ENCODE peak calls at places on chromosomes 2 and 18, in five cellular contexts. K is astrocyte of the hippocampus, C is K562, T is omental fat pad, R is heart right ventricle. X is an unnamed sample.

GRCh38 chr18:62403125-62403524 is 78.0 kb downstream of the TNFRSF11A start:
- DNase-seq in C (no peak), R (no peak), T (no peak), K (no peak), X (no peak)

GRCh38 chr2:226063704-226064390 is 664.3 kb downstream of the NYAP2 start:
- DNase-seq in K (peak; percentile 48), C (no peak), R (no peak), T (no peak), X (peak; percentile 96)

GRCh38 chr18:10938241-10938640 is 211.1 kb downstream of the PIEZO2 start:
- DNase-seq in R (no peak), C (no peak), T (no peak), K (no peak), X (no peak)

GRCh38 chr2:137178955-137179377 is 413.6 kb downstream of the THSD7B start:
- DNase-seq in R (no peak), C (no peak), K (peak; percentile 58), T (no peak), X (no peak)

GRCh38 chr2:101151141-101151858 is at the start of gene TBC1D8:
- DNase-seq in C (peak; percentile 96), K (peak; percentile 91), R (peak; percentile 95), T (peak; percentile 38), X (peak; percentile 49)

GRCh38 chr18:37985126-37985525 is 419.5 kb upstream of the CELF4 start:
- DNase-seq in R (no peak), K (no peak), C (no peak), T (no peak), X (no peak)

GRCh38 chr18:32507093-32507492 is 36.4 kb upstream of the GAREM1 start:
- DNase-seq in R (no peak), T (no peak), K (no peak), C (no peak), X (no peak)

GRCh38 chr18:54675076-54675475 is 84.0 kb downstream of the DYNAP start:
- DNase-seq in T (no peak), C (no peak), K (peak; percentile 13), R (no peak), X (no peak)

GRCh38 chr2:191869781-191870180 is 22.9 kb upstream of the CAVIN2 start:
- DNase-seq in R (no peak), K (no peak), T (no peak), C (no peak), X (no peak)

GRCh38 chr18:38369772-38370690 is 804.4 kb upstream of the CELF4 start:
- DNase-seq in K (peak; percentile 15), T (no peak), C (no peak), R (no peak), X (no peak)

GRCh38 chr2:219369447-219369861 is 18.3 kb downstream of the DNPEP start:
- DNase-seq in C (no peak), T (no peak), K (peak; percentile 80), R (peak; percentile 51), X (no peak)

GRCh38 chr18:78596794-78597193 is 382.8 kb upstream of the SALL3 start:
- DNase-seq in R (no peak), C (no peak), T (no peak), K (peak; percentile 86), X (no peak)

GRCh38 chr2:216315817-216316603 is 56.3 kb downstream of the MARCHF4 start:
- DNase-seq in R (no peak), T (no peak), K (peak; percentile 83), C (no peak), X (peak; percentile 71)

GRCh38 chr18:43751203-43751602 is 473.9 kb upstream of the SYT4 start:
- DNase-seq in K (no peak), C (no peak), T (no peak), R (no peak), X (no peak)

GRCh38 chr2:128550389-128550788 is 231.7 kb upstream of the HS6ST1 start:
- DNase-seq in R (no peak), C (no peak), K (no peak), T (no peak), X (no peak)

GRCh38 chr2:43312751-43313641 is 86.6 kb upstream of the ZFP36L2 start:
- DNase-seq in R (no peak), K (peak; percentile 79), C (no peak), T (no peak), X (no peak)

GRCh38 chr2:198657520-198658121 is 800.1 kb downstream of the SATB2 start:
- DNase-seq in C (no peak), K (peak; percentile 53), T (no peak), R (no peak), X (peak; percentile 28)

GRCh38 chr2:226794751-226795171 is 4.9 kb downstream of the IRS1 start:
- DNase-seq in K (peak; percentile 81), C (no peak), R (no peak), T (no peak), X (no peak)

GRCh38 chr2:85838181-85838580 is 50.6 kb downstream of the ST3GAL5 start:
- DNase-seq in C (no peak), K (no peak), R (no peak), T (no peak), X (no peak)

GRCh38 chr2:217995741-217996141 is 7.1 kb downstream of the TNS1 start:
- DNase-seq in C (no peak), K (no peak), R (peak; percentile 65), T (no peak), X (no peak)

GRCh38 chr2:181813963-181814565 is 77.5 kb upstream of the ITPRID2 start:
- DNase-seq in K (peak; percentile 50), T (no peak), R (no peak), C (no peak), X (no peak)

GRCh38 chr2:207311316-207312005 is 145.7 kb upstream of the KLF7 start:
- DNase-seq in R (no peak), K (peak; percentile 34), T (no peak), C (peak; percentile 14), X (peak; percentile 60)

GRCh38 chr18:26746284-26747130 is 119.0 kb downstream of the AQP4 start:
- DNase-seq in C (no peak), T (no peak), R (no peak), K (no peak), X (no peak)

GRCh38 chr2:127634066-127634617 is 11.8 kb upstream of the GPR17 start:
- DNase-seq in K (no peak), C (no peak), R (peak; percentile 44), T (no peak), X (no peak)

X was measured in HCT116.